ENCODE peak calls at places on chromosome 20, in five cellular contexts. One of them, this sample, is unnamed.

GRCh38 chr20:59807909-59808728 is 125.3 kb downstream of the SYCP2 start:
- ATAC-seq in activated CD4-positive, CD25-positive, alpha-beta regulatory T cell treated with anti-CD3 and anti-CD28 coated beads, Interleukin-2, amount 50 U/mL, for 24 hours: no peak
- ATAC-seq in left colon: no peak
- ATAC-seq in T-helper 17 cell: no peak
- ATAC-seq in stimulated activated naive CD8-positive, alpha-beta T cell treated with anti-CD3 and anti-CD28 coated beads, Interleukin-15, amount 100 ng/mL, for 72 hours: no peak
- ATAC-seq in this sample: no peak

GRCh38 chr20:17406191-17406590 is 125.0 kb downstream of the BFSP1 start:
- ATAC-seq in activated CD4-positive, CD25-positive, alpha-beta regulatory T cell treated with anti-CD3 and anti-CD28 coated beads, Interleukin-2, amount 50 U/mL, for 24 hours: no peak
- ATAC-seq in left colon: no peak
- ATAC-seq in T-helper 17 cell: no peak
- ATAC-seq in stimulated activated naive CD8-positive, alpha-beta T cell treated with anti-CD3 and anti-CD28 coated beads, Interleukin-15, amount 100 ng/mL, for 72 hours: no peak
- ATAC-seq in this sample: no peak

GRCh38 chr20:36162272-36162966 is 7.9 kb downstream of the EPB41L1 start:
- ATAC-seq in activated CD4-positive, CD25-positive, alpha-beta regulatory T cell treated with anti-CD3 and anti-CD28 coated beads, Interleukin-2, amount 50 U/mL, for 24 hours: no peak
- ATAC-seq in left colon: peak
- ATAC-seq in T-helper 17 cell: no peak
- ATAC-seq in stimulated activated naive CD8-positive, alpha-beta T cell treated with anti-CD3 and anti-CD28 coated beads, Interleukin-15, amount 100 ng/mL, for 72 hours: no peak
- ATAC-seq in this sample: peak

GRCh38 chr20:18001131-18001921 is 32.5 kb downstream of the MGME1 start:
- ATAC-seq in activated CD4-positive, CD25-positive, alpha-beta regulatory T cell treated with anti-CD3 and anti-CD28 coated beads, Interleukin-2, amount 50 U/mL, for 24 hours: no peak
- ATAC-seq in left colon: peak
- ATAC-seq in T-helper 17 cell: no peak
- ATAC-seq in stimulated activated naive CD8-positive, alpha-beta T cell treated with anti-CD3 and anti-CD28 coated beads, Interleukin-15, amount 100 ng/mL, for 72 hours: no peak
- ATAC-seq in this sample: peak

GRCh38 chr20:44419131-44419844 is 56.4 kb upstream of the TTPAL start:
- ATAC-seq in activated CD4-positive, CD25-positive, alpha-beta regulatory T cell treated with anti-CD3 and anti-CD28 coated beads, Interleukin-2, amount 50 U/mL, for 24 hours: no peak
- ATAC-seq in left colon: peak
- ATAC-seq in T-helper 17 cell: no peak
- ATAC-seq in stimulated activated naive CD8-positive, alpha-beta T cell treated with anti-CD3 and anti-CD28 coated beads, Interleukin-15, amount 100 ng/mL, for 72 hours: no peak
- ATAC-seq in this sample: no peak

GRCh38 chr20:63772781-63773520 is 33.4 kb downstream of the SLC2A4RG start:
- ATAC-seq in activated CD4-positive, CD25-positive, alpha-beta regulatory T cell treated with anti-CD3 and anti-CD28 coated beads, Interleukin-2, amount 50 U/mL, for 24 hours: no peak
- ATAC-seq in left colon: peak
- ATAC-seq in T-helper 17 cell: no peak
- ATAC-seq in stimulated activated naive CD8-positive, alpha-beta T cell treated with anti-CD3 and anti-CD28 coated beads, Interleukin-15, amount 100 ng/mL, for 72 hours: no peak
- ATAC-seq in this sample: peak

GRCh38 chr20:7214081-7214740 is 446.7 kb downstream of the BMP2 start:
- ATAC-seq in activated CD4-positive, CD25-positive, alpha-beta regulatory T cell treated with anti-CD3 and anti-CD28 coated beads, Interleukin-2, amount 50 U/mL, for 24 hours: no peak
- ATAC-seq in left colon: no peak
- ATAC-seq in T-helper 17 cell: no peak
- ATAC-seq in stimulated activated naive CD8-positive, alpha-beta T cell treated with anti-CD3 and anti-CD28 coated beads, Interleukin-15, amount 100 ng/mL, for 72 hours: no peak
- ATAC-seq in this sample: no peak

GRCh38 chr20:10656270-10656669 is 17.5 kb downstream of the JAG1 start:
- ATAC-seq in activated CD4-positive, CD25-positive, alpha-beta regulatory T cell treated with anti-CD3 and anti-CD28 coated beads, Interleukin-2, amount 50 U/mL, for 24 hours: no peak
- ATAC-seq in left colon: peak
- ATAC-seq in T-helper 17 cell: no peak
- ATAC-seq in stimulated activated naive CD8-positive, alpha-beta T cell treated with anti-CD3 and anti-CD28 coated beads, Interleukin-15, amount 100 ng/mL, for 72 hours: no peak
- ATAC-seq in this sample: no peak

GRCh38 chr20:13422637-13423036 is 201.6 kb downstream of the ISM1 start:
- ATAC-seq in activated CD4-positive, CD25-positive, alpha-beta regulatory T cell treated with anti-CD3 and anti-CD28 coated beads, Interleukin-2, amount 50 U/mL, for 24 hours: no peak
- ATAC-seq in left colon: no peak
- ATAC-seq in T-helper 17 cell: no peak
- ATAC-seq in stimulated activated naive CD8-positive, alpha-beta T cell treated with anti-CD3 and anti-CD28 coated beads, Interleukin-15, amount 100 ng/mL, for 72 hours: no peak
- ATAC-seq in this sample: no peak

GRCh38 chr20:49851234-49851755 is 38.7 kb downstream of the SLC9A8 start:
- ATAC-seq in activated CD4-positive, CD25-positive, alpha-beta regulatory T cell treated with anti-CD3 and anti-CD28 coated beads, Interleukin-2, amount 50 U/mL, for 24 hours: no peak
- ATAC-seq in left colon: no peak
- ATAC-seq in T-helper 17 cell: no peak
- ATAC-seq in stimulated activated naive CD8-positive, alpha-beta T cell treated with anti-CD3 and anti-CD28 coated beads, Interleukin-15, amount 100 ng/mL, for 72 hours: no peak
- ATAC-seq in this sample: no peak

GRCh38 chr20:45867129-45867810 is 9.9 kb downstream of the ZSWIM3 start:
- ATAC-seq in activated CD4-positive, CD25-positive, alpha-beta regulatory T cell treated with anti-CD3 and anti-CD28 coated beads, Interleukin-2, amount 50 U/mL, for 24 hours: no peak
- ATAC-seq in left colon: peak
- ATAC-seq in T-helper 17 cell: no peak
- ATAC-seq in stimulated activated naive CD8-positive, alpha-beta T cell treated with anti-CD3 and anti-CD28 coated beads, Interleukin-15, amount 100 ng/mL, for 72 hours: no peak
- ATAC-seq in this sample: no peak

GRCh38 chr20:43590036-43590391 is 723 bp upstream of the IFT52 start:
- ATAC-seq in activated CD4-positive, CD25-positive, alpha-beta regulatory T cell treated with anti-CD3 and anti-CD28 coated beads, Interleukin-2, amount 50 U/mL, for 24 hours: no peak
- ATAC-seq in left colon: peak
- ATAC-seq in T-helper 17 cell: no peak
- ATAC-seq in stimulated activated naive CD8-positive, alpha-beta T cell treated with anti-CD3 and anti-CD28 coated beads, Interleukin-15, amount 100 ng/mL, for 72 hours: peak
- ATAC-seq in this sample: peak

GRCh38 chr20:22825076-22825475 is 210.0 kb upstream of the SSTR4 start:
- ATAC-seq in activated CD4-positive, CD25-positive, alpha-beta regulatory T cell treated with anti-CD3 and anti-CD28 coated beads, Interleukin-2, amount 50 U/mL, for 24 hours: no peak
- ATAC-seq in left colon: no peak
- ATAC-seq in T-helper 17 cell: no peak
- ATAC-seq in stimulated activated naive CD8-positive, alpha-beta T cell treated with anti-CD3 and anti-CD28 coated beads, Interleukin-15, amount 100 ng/mL, for 72 hours: no peak
- ATAC-seq in this sample: no peak

GRCh38 chr20:14488756-14489479 is 151.5 kb upstream of the FLRT3 start:
- ATAC-seq in activated CD4-positive, CD25-positive, alpha-beta regulatory T cell treated with anti-CD3 and anti-CD28 coated beads, Interleukin-2, amount 50 U/mL, for 24 hours: no peak
- ATAC-seq in left colon: no peak
- ATAC-seq in T-helper 17 cell: no peak
- ATAC-seq in stimulated activated naive CD8-positive, alpha-beta T cell treated with anti-CD3 and anti-CD28 coated beads, Interleukin-15, amount 100 ng/mL, for 72 hours: no peak
- ATAC-seq in this sample: no peak

GRCh38 chr20:47777220-47777619 is 8.1 kb downstream of the SULF2 start:
- ATAC-seq in activated CD4-positive, CD25-positive, alpha-beta regulatory T cell treated with anti-CD3 and anti-CD28 coated beads, Interleukin-2, amount 50 U/mL, for 24 hours: no peak
- ATAC-seq in left colon: peak
- ATAC-seq in T-helper 17 cell: no peak
- ATAC-seq in stimulated activated naive CD8-positive, alpha-beta T cell treated with anti-CD3 and anti-CD28 coated beads, Interleukin-15, amount 100 ng/mL, for 72 hours: no peak
- ATAC-seq in this sample: no peak

GRCh38 chr20:52943185-52943841 is 28.8 kb upstream of the TSHZ2 start:
- ATAC-seq in activated CD4-positive, CD25-positive, alpha-beta regulatory T cell treated with anti-CD3 and anti-CD28 coated beads, Interleukin-2, amount 50 U/mL, for 24 hours: no peak
- ATAC-seq in left colon: no peak
- ATAC-seq in T-helper 17 cell: no peak
- ATAC-seq in stimulated activated naive CD8-positive, alpha-beta T cell treated with anti-CD3 and anti-CD28 coated beads, Interleukin-15, amount 100 ng/mL, for 72 hours: no peak
- ATAC-seq in this sample: no peak

GRCh38 chr20:39538317-39538716 is 576.2 kb downstream of the DHX35 start:
- ATAC-seq in activated CD4-positive, CD25-positive, alpha-beta regulatory T cell treated with anti-CD3 and anti-CD28 coated beads, Interleukin-2, amount 50 U/mL, for 24 hours: no peak
- ATAC-seq in left colon: no peak
- ATAC-seq in T-helper 17 cell: no peak
- ATAC-seq in stimulated activated naive CD8-positive, alpha-beta T cell treated with anti-CD3 and anti-CD28 coated beads, Interleukin-15, amount 100 ng/mL, for 72 hours: no peak
- ATAC-seq in this sample: no peak

GRCh38 chr20:39800548-39800947 is 838.4 kb downstream of the DHX35 start:
- ATAC-seq in activated CD4-positive, CD25-positive, alpha-beta regulatory T cell treated with anti-CD3 and anti-CD28 coated beads, Interleukin-2, amount 50 U/mL, for 24 hours: no peak
- ATAC-seq in left colon: no peak
- ATAC-seq in T-helper 17 cell: no peak
- ATAC-seq in stimulated activated naive CD8-positive, alpha-beta T cell treated with anti-CD3 and anti-CD28 coated beads, Interleukin-15, amount 100 ng/mL, for 72 hours: no peak
- ATAC-seq in this sample: peak

GRCh38 chr20:12179692-12180091 is 262.0 kb downstream of the BTBD3 start:
- ATAC-seq in activated CD4-positive, CD25-positive, alpha-beta regulatory T cell treated with anti-CD3 and anti-CD28 coated beads, Interleukin-2, amount 50 U/mL, for 24 hours: no peak
- ATAC-seq in left colon: no peak
- ATAC-seq in T-helper 17 cell: no peak
- ATAC-seq in stimulated activated naive CD8-positive, alpha-beta T cell treated with anti-CD3 and anti-CD28 coated beads, Interleukin-15, amount 100 ng/mL, for 72 hours: no peak
- ATAC-seq in this sample: no peak

GRCh38 chr20:25553819-25554296 is 31.5 kb downstream of the NINL start:
- ATAC-seq in activated CD4-positive, CD25-positive, alpha-beta regulatory T cell treated with anti-CD3 and anti-CD28 coated beads, Interleukin-2, amount 50 U/mL, for 24 hours: no peak
- ATAC-seq in left colon: peak
- ATAC-seq in T-helper 17 cell: no peak
- ATAC-seq in stimulated activated naive CD8-positive, alpha-beta T cell treated with anti-CD3 and anti-CD28 coated beads, Interleukin-15, amount 100 ng/mL, for 72 hours: no peak
- ATAC-seq in this sample: no peak

GRCh38 chr20:59204201-59204894 is 40.7 kb downstream of the ZNF831 start:
- ATAC-seq in activated CD4-positive, CD25-positive, alpha-beta regulatory T cell treated with anti-CD3 and anti-CD28 coated beads, Interleukin-2, amount 50 U/mL, for 24 hours: no peak
- ATAC-seq in left colon: no peak
- ATAC-seq in T-helper 17 cell: no peak
- ATAC-seq in stimulated activated naive CD8-positive, alpha-beta T cell treated with anti-CD3 and anti-CD28 coated beads, Interleukin-15, amount 100 ng/mL, for 72 hours: no peak
- ATAC-seq in this sample: no peak

GRCh38 chr20:49647509-49647908 is 66.2 kb downstream of the B4GALT5 start:
- ATAC-seq in activated CD4-positive, CD25-positive, alpha-beta regulatory T cell treated with anti-CD3 and anti-CD28 coated beads, Interleukin-2, amount 50 U/mL, for 24 hours: no peak
- ATAC-seq in left colon: peak
- ATAC-seq in T-helper 17 cell: no peak
- ATAC-seq in stimulated activated naive CD8-positive, alpha-beta T cell treated with anti-CD3 and anti-CD28 coated beads, Interleukin-15, amount 100 ng/mL, for 72 hours: no peak
- ATAC-seq in this sample: no peak

This sample was measured in gastroesophageal sphincter.